ENCODE peak calls at places on chromosomes 2 and 18, in seven cellular contexts. U, M, W, I, Y, J and L are unnamed samples.

GRCh38 chr18:70288171-70288850 is 534 bp upstream of the SOCS6 start:
- DNase-seq in U (peak), M (peak), W (no peak), I (peak), Y (no peak), J (no peak), L (no peak)

GRCh38 chr2:191749181-191749540 is 71.2 kb downstream of the NABP1 start:
- DNase-seq in U (no peak), M (no peak), W (no peak), I (no peak), Y (no peak), J (no peak), L (no peak)

GRCh38 chr2:240183370-240184197 is 43.1 kb upstream of the OTOS start:
- DNase-seq in U (no peak), M (no peak), W (no peak), I (no peak), Y (no peak), J (no peak), L (no peak)

GRCh38 chr18:52570975-52571374 is 231.0 kb downstream of the DCC start:
- DNase-seq in U (no peak), M (no peak), W (no peak), I (peak), Y (peak), J (no peak), L (no peak)

GRCh38 chr2:79125721-79125985 is 5.4 kb downstream of the REG1A start:
- DNase-seq in U (no peak), M (no peak), W (no peak), I (no peak), Y (no peak), J (no peak), L (no peak)

GRCh38 chr2:220353897-220354296 is 726.5 kb downstream of the SLC4A3 start:
- DNase-seq in U (peak), M (peak), W (no peak), I (peak), Y (no peak), J (no peak), L (no peak)

GRCh38 chr2:28322051-28322450 is 70.6 kb upstream of the FOSL2 start:
- DNase-seq in U (no peak), M (no peak), W (no peak), I (no peak), Y (no peak), J (no peak), L (no peak)

GRCh38 chr2:11248-11941 is 34.9 kb downstream of the FAM110C start:
- DNase-seq in U (peak), M (no peak), W (no peak), I (peak), Y (no peak), J (no peak), L (no peak)

GRCh38 chr2:68861330-68861729 is 9.9 kb downstream of the BMP10 start:
- DNase-seq in U (no peak), M (no peak), W (no peak), I (no peak), Y (no peak), J (no peak), L (no peak)

GRCh38 chr2:8408560-8409460 is 273.0 kb upstream of the ID2 start:
- DNase-seq in U (no peak), M (peak), W (no peak), I (no peak), Y (no peak), J (no peak), L (no peak)